ENCODE peak calls at places on chromosomes 4 and X, in nine cellular contexts. G, Z, D, F, X, W, O, C and P are unnamed samples.

GRCh38 chr4:141391771-141392170 is 171.1 kb downstream of the ZNF330 start:
- DNase-seq in O (no peak), G (no peak), Z (no peak), D (no peak), C (no peak), W (no peak), F (peak; percentile 13), X (no peak), P (no peak)

GRCh38 chr4:123398803-123399637 is 2.4 kb downstream of the SPRY1 start:
- DNase-seq in F (peak; percentile 70), C (peak; percentile 75), D (peak; percentile 46), G (peak; percentile 90), X (peak; percentile 6), Z (no peak), W (no peak), O (peak; percentile 86), P (no peak)

GRCh38 chrX:63784902-63785692 is at the start of gene ARHGEF9:
- DNase-seq in F (no peak), X (no peak), Z (no peak), D (no peak), C (peak; percentile 59), G (peak; percentile 5), O (peak; percentile 2), W (no peak), P (no peak)

GRCh38 chr4:182206916-182207315 is 36.3 kb upstream of the TENM3 start:
- DNase-seq in X (no peak), C (no peak), F (no peak), G (peak; percentile 92), O (peak; percentile 70), W (no peak), Z (no peak), D (no peak), P (no peak)

GRCh38 chr4:79869597-79870336 is 203.3 kb downstream of the ANTXR2 start:
- DNase-seq in C (no peak), D (no peak), Z (no peak), O (no peak), X (no peak), W (no peak), G (no peak), F (no peak), P (no peak)

GRCh38 chr4:183905081-183905592 is at the start of gene STOX2:
- DNase-seq in O (peak; percentile 16), F (peak; percentile 45), G (peak; percentile 28), Z (no peak), W (no peak), D (no peak), X (no peak), C (peak; percentile 77), P (no peak)

GRCh38 chr4:87103086-87103485 is 117.3 kb downstream of the KLHL8 start:
- DNase-seq in C (no peak), W (no peak), O (peak; percentile 56), G (peak; percentile 38), F (no peak), X (no peak), D (no peak), Z (no peak), P (no peak)

GRCh38 chr4:1395941-1396805 is 10.1 kb downstream of the NKX1-1 start:
- DNase-seq in F (no peak), D (no peak), C (peak; percentile 36), G (no peak), X (no peak), Z (no peak), O (no peak), W (no peak), P (no peak)

GRCh38 chrX:7925867-7926472 is 1.2 kb downstream of the PNPLA4 start:
- DNase-seq in F (peak; percentile 30), W (no peak), D (peak; percentile 35), G (peak; percentile 82), C (peak; percentile 67), O (peak; percentile 72), X (peak; percentile 2), Z (no peak), P (peak; percentile 34)

GRCh38 chr4:20778896-20779295 is 78.6 kb downstream of the PACRGL start:
- DNase-seq in W (no peak), X (no peak), C (no peak), D (no peak), G (no peak), F (no peak), O (no peak), Z (no peak), P (no peak)

GRCh38 chr4:10741961-10742699 is 57.6 kb upstream of the CLNK start:
- DNase-seq in C (no peak), Z (no peak), G (no peak), D (no peak), F (no peak), W (no peak), X (no peak), O (no peak), P (no peak)